ENCODE peak calls at places on chromosomes 5 and 9, in ten cellular contexts. Y, M, L, Q, I, S, J, O, G and N are unnamed samples.

GRCh38 chr5:14063691-14064090 is 79.5 kb upstream of the TRIO start:
- DNase-seq in I (no peak), Y (peak; percentile 36), M (no peak), L (no peak), G (no peak), S (no peak), Q (no peak), J (no peak), O (no peak), N (no peak)

GRCh38 chr9:97507585-97507984 is 6.1 kb downstream of the TMOD1 start:
- DNase-seq in G (no peak), O (no peak), J (no peak), S (no peak), Y (no peak), M (no peak), L (no peak), Q (no peak), I (no peak), N (no peak)

GRCh38 chr5:122805481-122805880 is 30.6 kb downstream of the SNX2 start:
- DNase-seq in G (no peak), M (no peak), O (no peak), J (no peak), Y (peak; percentile 8), S (no peak), I (no peak), L (no peak), Q (no peak), N (no peak)

GRCh38 chr5:73431204-73431851 is 17.2 kb downstream of the FOXD1 start:
- DNase-seq in I (no peak), G (no peak), S (no peak), O (no peak), Y (no peak), J (no peak), Q (no peak), L (no peak), M (no peak), N (no peak)

GRCh38 chr5:138468133-138468965 is 3.1 kb downstream of the EGR1 start:
- DNase-seq in O (peak; percentile 1), I (no peak), S (no peak), L (no peak), M (no peak), G (no peak), Q (no peak), J (no peak), Y (no peak), N (no peak)

GRCh38 chr9:15509931-15510788 is 610 bp downstream of the PSIP1 start:
- DNase-seq in L (no peak), O (peak; percentile 36), I (peak; percentile 8), J (peak; percentile 45), Q (peak; percentile 76), M (no peak), S (peak; percentile 31), G (peak; percentile 59), Y (no peak), N (no peak)

GRCh38 chr5:69231851-69232250 is 2.8 kb upstream of the CDK7 start:
- DNase-seq in M (no peak), O (no peak), L (no peak), J (no peak), G (no peak), I (no peak), Q (no peak), Y (peak; percentile 82), S (no peak), N (no peak)

GRCh38 chr5:40904205-40904993 is 4.9 kb upstream of the C7 start:
- DNase-seq in S (peak; percentile 37), Y (peak; percentile 46), G (no peak), M (no peak), L (peak; percentile 44), I (peak; percentile 36), Q (peak; percentile 91), J (peak; percentile 65), O (peak; percentile 69), N (peak; percentile 41)

GRCh38 chr5:142783601-142784291 is 13.6 kb downstream of the ARHGAP26 start:
- DNase-seq in I (no peak), L (no peak), Y (no peak), O (no peak), Q (no peak), S (no peak), J (peak; percentile 71), M (peak; percentile 55), G (no peak), N (no peak)

GRCh38 chr9:93080406-93080805 is 15.6 kb upstream of the CARD19 start:
- DNase-seq in M (no peak), O (no peak), I (no peak), G (no peak), L (peak; percentile 16), Y (no peak), Q (no peak), J (peak; percentile 16), S (no peak), N (no peak)

GRCh38 chr5:5387192-5387591 is 35.3 kb upstream of the ICE1 start:
- DNase-seq in G (no peak), I (no peak), M (no peak), Y (peak; percentile 31), Q (no peak), L (no peak), O (peak; percentile 8), S (no peak), J (no peak), N (no peak)

GRCh38 chr5:44225231-44226160 is 163.7 kb downstream of the FGF10 start:
- DNase-seq in O (no peak), Y (no peak), I (no peak), S (no peak), L (no peak), Q (no peak), J (no peak), M (no peak), G (no peak), N (no peak)

GRCh38 chr5:74543162-74543995 is 97.1 kb downstream of the ENC1 start:
- DNase-seq in I (peak; percentile 13), L (peak; percentile 29), J (no peak), Q (peak; percentile 84), G (no peak), O (peak; percentile 77), Y (peak; percentile 94), M (no peak), S (no peak), N (no peak)

DNA sequence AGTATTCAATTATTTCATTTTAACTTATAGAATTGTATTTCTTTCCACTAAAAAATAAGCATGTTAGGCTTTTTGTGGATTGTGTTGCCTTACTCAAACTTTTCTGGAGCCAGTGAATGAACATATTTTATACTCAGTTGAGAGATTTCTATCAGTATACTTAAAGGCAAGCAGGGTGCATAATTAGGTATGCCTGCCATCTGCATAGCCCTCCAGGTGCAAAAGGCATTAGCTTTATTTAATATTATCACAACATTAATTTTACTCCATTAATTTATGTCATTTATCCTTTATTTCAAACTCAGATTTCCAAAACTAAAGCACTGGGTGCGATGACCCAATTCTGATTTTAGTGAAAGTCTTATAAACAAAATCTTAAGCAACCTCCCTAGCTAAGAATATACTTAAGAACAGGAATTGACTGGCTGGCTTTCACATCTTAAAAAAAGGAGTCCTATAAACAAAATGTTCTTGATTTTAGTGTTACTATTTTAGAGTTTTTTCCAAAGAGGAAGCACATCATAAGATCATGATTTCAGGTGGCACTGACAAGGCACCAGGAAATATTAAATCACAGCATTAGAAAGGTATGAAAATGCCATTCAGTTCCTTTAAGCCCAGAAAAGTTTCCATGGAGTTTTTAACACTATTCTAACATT is 178.4 kb downstream of the MPDZ start:
- DNase-seq in Y (no peak), M (no peak), Q (no peak), I (no peak), S (no peak), O (no peak), G (no peak), L (no peak), J (no peak), N (no peak)
- TF ChIP-seq CTCF in Y (no peak), M (no peak), Q (no peak), I (no peak), S (no peak), O (no peak), G (no peak), L (no peak), J (no peak), N (no peak)

GRCh38 chr9:86034863-86035734 is 64.3 kb downstream of the GOLM1 start:
- DNase-seq in M (no peak), J (no peak), Q (peak; percentile 83), O (peak; percentile 44), Y (peak; percentile 44), I (no peak), L (peak; percentile 57), G (no peak), S (no peak), N (peak; percentile 75)
- TF ChIP-seq CTCF in M (peak; percentile 17), J (peak; percentile 43), Q (peak; percentile 85), O (peak; percentile 77), Y (peak; percentile 59), I (no peak), L (peak; percentile 42), G (no peak), S (peak; percentile 66), N (peak; percentile 70)

GRCh38 chr5:96112703-96113102 is 151.1 kb upstream of the ELL2 start:
- DNase-seq in I (no peak), Y (no peak), M (no peak), O (no peak), S (no peak), Q (no peak), L (no peak), J (no peak), G (no peak), N (no peak)

GRCh38 chr5:96113170-96113939 is 151.7 kb upstream of the ELL2 start:
- DNase-seq in L (no peak), Q (no peak), J (peak; percentile 40), G (no peak), I (peak; percentile 76), S (no peak), Y (no peak), O (no peak), M (no peak), N (no peak)

GRCh38 chr5:96117863-96118651 is 156.4 kb upstream of the ELL2 start:
- DNase-seq in O (no peak), I (no peak), G (no peak), M (no peak), L (no peak), Y (peak; percentile 36), J (no peak), S (no peak), Q (no peak), N (no peak)

GRCh38 chr5:96114736-96115466 is 153.2 kb upstream of the ELL2 start:
- DNase-seq in J (no peak), Q (no peak), S (no peak), O (no peak), L (no peak), I (no peak), G (no peak), M (no peak), Y (peak; percentile 55), N (no peak)

DNA sequence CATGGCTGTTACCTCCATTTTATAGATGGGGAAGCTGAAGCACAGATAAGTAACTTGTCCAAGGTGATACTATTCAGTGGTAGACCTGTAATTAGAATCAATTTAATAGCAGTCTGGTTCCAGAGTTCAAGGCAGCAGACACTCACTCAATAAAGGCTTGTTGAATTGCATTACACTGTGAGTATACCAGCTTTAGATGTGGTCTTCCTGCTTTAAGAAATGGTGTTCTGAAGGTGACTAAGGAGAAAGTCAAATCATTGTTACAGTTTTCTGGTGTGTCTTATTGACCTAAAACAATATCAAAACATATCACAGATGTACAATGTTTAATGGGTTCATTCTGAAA is 153.8 kb upstream of the ELL2 start:
- DNase-seq in J (no peak), M (no peak), Y (no peak), S (no peak), Q (no peak), G (no peak), L (no peak), I (no peak), O (peak; percentile 63), N (no peak)
- TF ChIP-seq CTCF in J (no peak), M (no peak), Y (no peak), S (no peak), Q (no peak), G (no peak), L (no peak), I (no peak), O (no peak), N (no peak)

GRCh38 chr9:87290241-87290700 is 207.4 kb upstream of the DAPK1 start:
- DNase-seq in Q (peak; percentile 31), S (no peak), G (no peak), Y (no peak), O (no peak), M (no peak), J (no peak), L (no peak), I (no peak), N (no peak)
- TF ChIP-seq CTCF in Q (peak; percentile 31), S (peak; percentile 33), G (no peak), Y (peak; percentile 24), O (peak; percentile 14), M (no peak), J (no peak), L (no peak), I (no peak), N (no peak)